ENCODE peak calls at places on chromosomes 6 and 20, in four cellular contexts. S is stomach, L is heart left ventricle, O is breast epithelium. Z is an unnamed sample.
A peak's percentile ranks its signal among the peaks of the same experiment; 100 is the strongest.

GRCh38 chr20:63955281-63955845 is 853 bp downstream of the UCKL1 start:
- DNase-seq in S (no peak), L (peak; percentile 58), O (no peak), Z (no peak)

GRCh38 chr6:88662163-88662580 is 301.2 kb downstream of the RNGTT start:
- DNase-seq in O (no peak), L (no peak), S (peak; percentile 36), Z (peak; percentile 30)

GRCh38 chr6:49979584-49979983 is 10.2 kb upstream of the DEFB113 start:
- DNase-seq in O (no peak), S (no peak), L (no peak), Z (no peak)

GRCh38 chr20:768426-768978 is at the start of gene SLC52A3:
- DNase-seq in L (peak; percentile 68), O (peak; percentile 71), S (peak; percentile 89), Z (peak; percentile 65)

GRCh38 chr6:163814494-163815364 is 400.2 kb downstream of the QKI start:
- DNase-seq in O (no peak), S (no peak), L (no peak), Z (no peak)

GRCh38 chr6:12369781-12370262 is 79.7 kb downstream of the EDN1 start:
- DNase-seq in L (no peak), S (no peak), O (no peak), Z (no peak)

GRCh38 chr6:18545726-18546125 is 158.6 kb downstream of the RNF144B start:
- DNase-seq in L (no peak), S (no peak), O (no peak), Z (no peak)

GRCh38 chr20:32628960-32629530 is 43.9 kb upstream of the NOL4L start:
- DNase-seq in S (no peak), L (no peak), O (no peak), Z (no peak)

GRCh38 chr6:157462956-157463742 is 82.2 kb downstream of the ZDHHC14 start:
- DNase-seq in S (no peak), O (no peak), L (no peak), Z (no peak)

GRCh38 chr20:31676534-31677030 is 38.9 kb downstream of the COX4I2 start:
- DNase-seq in S (no peak), L (no peak), O (no peak), Z (no peak)

GRCh38 chr20:23293689-23294088 is 56.9 kb upstream of the NXT1 start:
- DNase-seq in L (peak; percentile 36), S (no peak), O (no peak), Z (no peak)

GRCh38 chr20:24798930-24799705 is 150.0 kb upstream of the CST7 start:
- DNase-seq in L (no peak), S (no peak), O (no peak), Z (peak; percentile 35)

GRCh38 chr6:26022166-26022510 is 59.5 kb downstream of the TRIM38 start:
- DNase-seq in L (peak; percentile 72), S (peak; percentile 60), O (peak; percentile 63), Z (peak; percentile 61)

GRCh38 chr6:27139753-27140522 is 107.6 kb upstream of the PRSS16 start:
- DNase-seq in L (no peak), S (no peak), O (no peak), Z (no peak)

GRCh38 chr6:8556370-8557018 is 121.1 kb upstream of the SLC35B3 start:
- DNase-seq in L (no peak), O (no peak), S (no peak), Z (no peak)

GRCh38 chr6:114220241-114220640 is 122.6 kb downstream of the HS3ST5 start:
- DNase-seq in O (no peak), L (no peak), S (no peak), Z (no peak)

GRCh38 chr6:84635081-84635745 is 129.2 kb downstream of the TBX18 start:
- DNase-seq in S (no peak), L (no peak), O (no peak), Z (no peak)

GRCh38 chr6:90301816-90302215 is 5.2 kb upstream of the BACH2 start:
- DNase-seq in O (no peak), S (no peak), L (no peak), Z (no peak)

GRCh38 chr6:11275598-11275997 is 43.1 kb upstream of the NEDD9 start:
- DNase-seq in L (no peak), O (no peak), S (no peak), Z (no peak)

GRCh38 chr20:35305682-35306556 is 13.7 kb upstream of the FAM83C start:
- DNase-seq in S (peak; percentile 60), L (no peak), O (peak; percentile 74), Z (no peak)

GRCh38 chr20:61636531-61637116 is 384.6 kb downstream of the CDH4 start:
- DNase-seq in S (no peak), L (no peak), O (no peak), Z (no peak)

GRCh38 chr6:22512716-22513452 is 56.5 kb upstream of the HDGFL1 start:
- DNase-seq in L (no peak), S (no peak), O (no peak), Z (no peak)

GRCh38 chr20:33441142-33441955 is 2.2 kb downstream of the SNTA1 start:
- DNase-seq in O (no peak), L (peak; percentile 47), S (no peak), Z (no peak)

GRCh38 chr20:25309395-25310267 is 61.7 kb downstream of the PYGB start:
- DNase-seq in O (no peak), S (peak; percentile 53), L (no peak), Z (peak; percentile 58)

GRCh38 chr20:15584507-15584906 is 988.7 kb downstream of the KIF16B start:
- DNase-seq in S (no peak), O (no peak), L (no peak), Z (no peak)
- H3K9me3 ChIP-seq in S (no peaks in the 10 kb centered on the region), O (no peaks in the 10 kb centered on the region), L (no peaks in the 10 kb centered on the region), Z (no peaks in the 10 kb centered on the region)

DNA sequence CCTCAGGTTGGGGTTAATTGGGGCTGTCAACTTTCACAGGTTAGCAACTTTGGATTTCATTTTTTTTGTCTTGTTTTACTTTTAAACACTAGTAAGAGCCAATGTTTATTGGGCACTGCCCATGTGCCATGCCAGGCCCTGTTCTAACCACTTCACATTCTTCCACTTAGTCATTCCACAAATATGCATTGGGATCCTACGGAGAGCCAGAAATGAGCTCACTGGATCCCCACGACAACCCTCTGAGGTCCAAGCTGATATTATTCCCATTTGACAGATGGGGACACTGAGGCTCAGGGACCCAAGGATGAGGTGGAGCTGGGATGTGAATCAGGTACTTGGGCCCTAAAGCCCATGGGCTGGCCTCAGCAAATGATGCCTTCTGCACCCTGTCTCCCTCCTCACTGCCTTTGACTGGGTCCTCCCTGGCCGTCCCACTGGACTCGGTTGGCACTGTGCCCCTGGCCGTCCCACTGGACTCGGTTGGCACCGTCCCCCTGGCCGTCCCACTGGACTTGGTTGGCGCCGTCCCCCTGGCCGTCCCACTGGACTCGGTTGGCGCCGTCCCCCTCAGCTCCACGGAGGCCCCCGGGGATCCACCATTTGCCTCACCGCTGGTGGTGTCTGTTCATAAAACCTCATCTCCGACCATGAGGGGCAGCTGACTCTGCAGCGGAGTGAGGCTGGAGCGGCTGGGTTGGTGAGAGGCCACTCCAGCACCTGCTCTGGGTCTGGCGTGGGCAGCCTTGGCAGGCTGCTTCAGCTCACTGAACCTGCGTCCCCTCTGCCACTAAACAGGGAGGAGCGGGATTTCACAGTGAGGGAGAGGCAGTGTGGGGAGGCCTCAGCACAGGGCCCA is 4.8 kb upstream of the PMEPA1 start:
- DNase-seq in L (no peak), O (no peak), S (no peak), Z (no peak)
- H3K4me1 ChIP-seq in L (peaks cover 81% of the 10 kb centered on the region), O (no peaks in the 10 kb centered on the region), S (peaks cover 67% of the 10 kb centered on the region), Z (peaks cover 14% of the 10 kb centered on the region)

GRCh38 chr6:167470836-167471547 is 146.1 kb downstream of the TTLL2 start:
- DNase-seq in L (no peak), S (no peak), O (no peak), Z (no peak)

GRCh38 chr6:167470101-167470835 is 145.4 kb downstream of the TTLL2 start:
- DNase-seq in S (no peak), O (no peak), L (no peak), Z (no peak)

GRCh38 chr6:167469655-167470054 is 144.8 kb downstream of the TTLL2 start:
- DNase-seq in L (no peak), O (no peak), S (no peak), Z (no peak)

GRCh38 chr6:167472876-167473275 is 148.0 kb downstream of the TTLL2 start:
- DNase-seq in O (no peak), L (no peak), S (no peak), Z (no peak)

DNA sequence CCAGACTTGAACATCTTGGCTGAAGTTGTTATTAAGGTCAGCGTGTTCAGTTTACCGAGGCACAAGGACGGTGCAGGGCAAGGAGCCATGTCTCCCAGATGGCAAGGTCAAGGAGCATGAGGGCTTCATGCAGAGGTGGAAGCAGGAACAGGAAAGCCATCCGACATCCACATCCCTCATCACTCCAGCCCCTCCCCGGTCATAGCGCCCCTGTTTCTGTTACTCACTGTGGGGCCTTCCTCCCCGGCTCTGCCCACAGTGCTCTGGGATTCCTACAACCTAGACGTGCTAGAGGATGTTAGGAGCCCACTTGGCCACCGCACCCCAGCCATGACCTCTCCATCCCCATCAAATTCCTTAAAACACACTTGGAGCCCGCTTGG is 146.7 kb downstream of the TTLL2 start:
- DNase-seq in L (no peak), S (no peak), O (no peak), Z (no peak)
- H3K9me3 ChIP-seq in L (no peaks in the 10 kb centered on the region), S (no peaks in the 10 kb centered on the region), O (no peaks in the 10 kb centered on the region), Z (no peaks in the 10 kb centered on the region)

DNA sequence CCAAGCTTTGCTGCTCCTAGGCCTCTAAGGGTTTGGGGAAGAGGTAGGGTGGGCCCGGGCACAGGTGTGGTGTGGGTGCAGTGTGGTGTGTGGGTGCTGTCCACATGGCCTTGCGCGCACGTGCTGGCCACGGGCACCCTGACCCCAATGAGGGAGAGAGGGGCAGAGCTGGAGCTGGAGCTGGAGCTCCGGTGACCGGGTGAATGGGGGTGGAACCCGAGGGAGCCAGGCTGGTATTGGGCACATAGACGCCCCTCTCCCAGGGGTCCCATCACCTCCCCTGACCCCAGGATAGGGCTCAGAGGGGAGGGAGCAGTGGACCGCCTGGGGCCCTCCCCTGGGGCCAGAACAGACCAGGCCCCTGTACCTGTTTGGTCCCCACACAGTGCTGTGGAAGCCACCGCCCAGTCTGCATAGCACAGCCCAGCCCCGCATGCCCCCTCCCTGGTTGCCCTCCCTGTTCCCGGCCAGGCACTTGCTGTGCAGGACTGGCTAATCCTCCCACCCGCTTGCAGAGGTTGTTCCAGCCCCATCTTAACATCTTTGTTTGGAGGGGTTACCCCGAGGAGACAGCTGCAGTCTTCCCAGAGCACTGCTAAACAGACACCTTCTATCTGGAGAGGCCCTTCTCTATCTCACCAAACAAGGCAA is 984 bp downstream of the ADAM33 start:
- DNase-seq in S (no peak), O (no peak), L (no peak), Z (no peak)
- H3K4me1 ChIP-seq in S (peaks cover 61% of the 10 kb centered on the region), O (peaks cover 7% of the 10 kb centered on the region), L (peaks cover 38% of the 10 kb centered on the region), Z (no peaks in the 10 kb centered on the region)

DNA sequence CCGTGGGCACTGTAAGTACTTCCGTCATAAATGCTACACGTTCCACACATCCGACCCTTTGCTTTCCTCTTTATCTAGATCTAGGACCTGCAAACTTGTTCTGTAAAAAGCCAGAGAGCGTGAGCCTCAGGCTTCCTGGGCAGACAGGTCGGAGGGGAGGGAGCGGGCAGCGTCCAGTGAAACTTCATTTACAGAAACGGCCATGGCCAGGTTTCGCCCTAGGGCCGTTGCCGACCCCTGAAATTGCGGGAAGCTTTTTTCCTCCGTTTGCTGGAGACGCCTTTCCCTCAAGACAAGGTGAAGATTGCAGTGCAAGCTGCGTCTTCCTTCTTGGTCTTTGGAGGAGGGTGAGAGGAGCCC is 155.4 kb downstream of the DLL1 start:
- DNase-seq in S (no peak), L (no peak), O (no peak), Z (no peak)
- H3K9me3 ChIP-seq in S (no peaks in the 10 kb centered on the region), L (no peaks in the 10 kb centered on the region), O (no peaks in the 10 kb centered on the region), Z (no peaks in the 10 kb centered on the region)

GRCh38 chr20:43055181-43055884 is 134.4 kb downstream of the PTPRT start:
- DNase-seq in S (no peak), L (no peak), O (no peak), Z (no peak)
- H3K4me1 ChIP-seq in S (no peaks in the 10 kb centered on the region), L (no peaks in the 10 kb centered on the region), O (no peaks in the 10 kb centered on the region), Z (no peaks in the 10 kb centered on the region)